ENCODE peak calls at places on chromosomes 6 and 20, in ten cellular contexts. V is naive thymus-derived CD4-positive, alpha-beta T cell; Y is trophoblast cell; H is ovary; F is left lung; Q is heart right ventricle; M is transverse colon; T is psoas muscle; P is neural progenitor cell; X is breast epithelium. C is an unnamed sample.
A peak's percentile ranks its signal among the peaks of the same experiment; 100 is the strongest.

GRCh38 chr6:48134246-48134645 is 23.2 kb upstream of the PTCHD4 start:
- DNase-seq in V (no peak), Y (no peak), H (no peak), F (no peak), Q (no peak), M (no peak), T (no peak), P (no peak), X (no peak), C (no peak)

GRCh38 chr6:80280258-80281010 is 174.0 kb downstream of the BCKDHB start:
- DNase-seq in V (no peak), Y (peak; percentile 28), H (no peak), F (no peak), Q (no peak), M (no peak), T (no peak), P (no peak), X (no peak), C (no peak)

GRCh38 chr20:23293689-23294088 is 56.9 kb upstream of the NXT1 start:
- DNase-seq in V (no peak), Y (no peak), H (no peak), F (no peak), Q (peak; percentile 41), M (peak; percentile 26), T (no peak), P (no peak), X (no peak), C (peak; percentile 77)

GRCh38 chr20:45181639-45182038 is 6.9 kb downstream of the PI3 start:
- DNase-seq in V (no peak), Y (no peak), H (no peak), F (no peak), Q (no peak), M (no peak), T (no peak), P (peak; percentile 6), X (no peak), C (no peak)

GRCh38 chr6:150466196-150466595 is 97.4 kb downstream of the IYD start:
- DNase-seq in V (no peak), Y (peak; percentile 24), H (no peak), F (no peak), Q (no peak), M (no peak), T (no peak), P (no peak), X (no peak), C (no peak)

GRCh38 chr6:150711584-150712501 is 112.2 kb downstream of the PLEKHG1 start:
- DNase-seq in V (no peak), Y (no peak), H (peak; percentile 57), F (no peak), Q (peak; percentile 53), M (peak; percentile 77), T (no peak), P (no peak), X (no peak), C (no peak)

GRCh38 chr20:41408986-41409385 is 42.4 kb upstream of the EMILIN3 start:
- DNase-seq in V (no peak), Y (no peak), H (peak; percentile 34), F (no peak), Q (no peak), M (no peak), T (peak; percentile 82), P (no peak), X (no peak), C (no peak)

GRCh38 chr6:113626470-113626869 is 230.7 kb upstream of the MARCKS start:
- DNase-seq in V (no peak), Y (no peak), H (no peak), F (no peak), Q (no peak), M (no peak), T (no peak), P (no peak), X (no peak), C (no peak)

GRCh38 chr20:62975251-62975770 is 22.8 kb downstream of the SLC17A9 start:
- DNase-seq in V (no peak), Y (peak; percentile 16), H (no peak), F (no peak), Q (no peak), M (no peak), T (no peak), P (no peak), X (no peak), C (no peak)
- H3K4me1 ChIP-seq in V (peaks cover 21% of the 10 kb centered on the region), Y (peaks cover 11% of the 10 kb centered on the region), H (peaks cover 5% of the 10 kb centered on the region), F (peaks cover 8% of the 10 kb centered on the region), Q (peaks cover 7% of the 10 kb centered on the region), M (peaks cover 7% of the 10 kb centered on the region), T (no peaks in the 10 kb centered on the region), P (peaks cover 21% of the 10 kb centered on the region), X (peaks cover 4% of the 10 kb centered on the region), C (no peaks in the 10 kb centered on the region)

GRCh38 chr20:62352402-62353288 is 14.5 kb downstream of the LAMA5 start:
- DNase-seq in V (no peak), Y (no peak), H (peak; percentile 38), F (no peak), Q (peak; percentile 82), M (no peak), T (peak; percentile 96), P (no peak), X (peak; percentile 90), C (peak; percentile 83)

GRCh38 chr20:62353289-62354030 is 13.7 kb downstream of the LAMA5 start:
- DNase-seq in V (no peak), Y (no peak), H (no peak), F (no peak), Q (no peak), M (no peak), T (peak; percentile 53), P (no peak), X (no peak), C (no peak)

GRCh38 chr20:62355527-62356142 is 11.5 kb downstream of the LAMA5 start:
- DNase-seq in V (no peak), Y (no peak), H (peak; percentile 63), F (no peak), Q (peak; percentile 74), M (no peak), T (peak; percentile 68), P (peak; percentile 43), X (peak; percentile 72), C (no peak)

GRCh38 chr20:62354811-62355341 is 12.2 kb downstream of the LAMA5 start:
- DNase-seq in V (no peak), Y (no peak), H (peak; percentile 22), F (no peak), Q (no peak), M (no peak), T (peak; percentile 39), P (no peak), X (no peak), C (no peak)

GRCh38 chr20:62354031-62354808 is 12.9 kb downstream of the LAMA5 start:
- DNase-seq in V (no peak), Y (no peak), H (peak; percentile 17), F (no peak), Q (no peak), M (no peak), T (peak; percentile 48), P (no peak), X (no peak), C (no peak)
- H3K4me1 ChIP-seq in V (no peaks in the 10 kb centered on the region), Y (peaks cover 33% of the 10 kb centered on the region), H (peaks cover 17% of the 10 kb centered on the region), F (peaks cover 63% of the 10 kb centered on the region), Q (peaks cover 56% of the 10 kb centered on the region), M (peaks cover 48% of the 10 kb centered on the region), T (peaks cover 61% of the 10 kb centered on the region), P (peaks cover 30% of the 10 kb centered on the region), X (peaks cover 40% of the 10 kb centered on the region), C (no peaks in the 10 kb centered on the region)

DNA sequence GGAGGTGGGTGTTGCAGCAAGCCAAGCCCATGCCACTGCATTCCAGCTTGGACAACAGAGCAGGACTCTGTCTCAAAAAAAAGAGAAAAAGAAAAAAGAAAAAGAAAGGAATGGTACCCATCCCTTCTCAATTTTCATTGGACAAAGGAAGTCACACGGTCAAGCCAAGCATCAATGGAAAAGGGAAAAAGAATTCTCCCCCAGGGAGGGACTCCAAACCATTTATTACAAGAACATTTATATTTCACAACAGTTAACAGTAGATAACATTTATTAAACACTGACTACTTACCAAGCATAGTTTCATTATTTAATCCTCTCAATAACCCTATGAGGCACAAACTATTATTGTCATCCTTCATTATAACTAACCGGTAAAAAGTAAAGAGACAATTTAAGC is 6.6 kb upstream of the KIF13A start:
- DNase-seq in V (no peak), Y (no peak), H (no peak), F (no peak), Q (no peak), M (no peak), T (no peak), P (no peak), X (no peak), C (no peak)
- H3K4me1 ChIP-seq in V (no peaks in the 10 kb centered on the region), Y (peaks cover 6% of the 10 kb centered on the region), H (no peaks in the 10 kb centered on the region), F (peaks cover 13% of the 10 kb centered on the region), Q (no peaks in the 10 kb centered on the region), M (no peaks in the 10 kb centered on the region), T (no peaks in the 10 kb centered on the region), P (no peaks in the 10 kb centered on the region), X (no peaks in the 10 kb centered on the region), C (no peaks in the 10 kb centered on the region)

DNA sequence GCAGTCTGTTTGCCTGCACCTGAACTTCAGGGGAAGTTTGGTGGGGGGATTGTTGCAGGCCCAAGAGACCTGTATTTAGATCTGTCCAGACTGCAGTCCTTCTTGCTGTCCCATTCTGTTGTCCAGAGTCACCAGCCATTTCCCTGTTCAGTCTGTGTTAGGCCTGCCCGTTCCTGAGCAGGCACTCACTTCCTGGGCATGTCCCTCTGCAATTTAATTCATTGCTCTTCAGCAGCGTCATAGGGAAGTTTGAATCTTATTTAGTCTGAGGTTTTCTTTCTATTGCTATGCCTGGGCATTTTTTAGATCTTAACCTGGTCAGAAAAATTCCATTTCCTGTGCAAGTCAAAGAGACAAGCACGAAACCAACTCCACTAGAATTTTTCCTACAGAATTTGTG is 190.2 kb downstream of the DTNBP1 start:
- DNase-seq in V (no peak), Y (peak; percentile 33), H (no peak), F (no peak), Q (no peak), M (no peak), T (no peak), P (no peak), X (no peak), C (no peak)
- H3K4me1 ChIP-seq in V (no peaks in the 10 kb centered on the region), Y (no peaks in the 10 kb centered on the region), H (peaks cover 9% of the 10 kb centered on the region), F (peaks cover 49% of the 10 kb centered on the region), Q (peaks cover 17% of the 10 kb centered on the region), M (no peaks in the 10 kb centered on the region), T (peaks cover 42% of the 10 kb centered on the region), P (no peaks in the 10 kb centered on the region), X (no peaks in the 10 kb centered on the region), C (peaks cover 24% of the 10 kb centered on the region)

C was measured in right atrium auricular region.